ENCODE peak calls at places on chromosomes 6 and 20, in seven cellular contexts. One of them, this sample, is unnamed.

GRCh38 chr6:79913369-79913768 is 34.0 kb downstream of the ELOVL4 start:
- DNase-seq in IMR-90: no peak
- DNase-seq in GM06990: no peak
- DNase-seq in neural progenitor cell: no peak
- DNase-seq in AG09309: no peak
- DNase-seq in heart right ventricle: no peak
- DNase-seq in body of pancreas: no peak
- DNase-seq in this sample: no peak

GRCh38 chr20:48785801-48786200 is 42.0 kb downstream of the PREX1 start:
- DNase-seq in IMR-90: no peak
- DNase-seq in GM06990: no peak
- DNase-seq in neural progenitor cell: no peak
- DNase-seq in AG09309: no peak
- DNase-seq in heart right ventricle: no peak
- DNase-seq in body of pancreas: no peak
- DNase-seq in this sample: no peak

GRCh38 chr6:147285087-147285855 is 81.1 kb downstream of the STXBP5 start:
- DNase-seq in IMR-90: peak; percentile 65
- DNase-seq in GM06990: no peak
- DNase-seq in neural progenitor cell: peak; percentile 31
- DNase-seq in AG09309: peak; percentile 20
- DNase-seq in heart right ventricle: no peak
- DNase-seq in body of pancreas: no peak
- DNase-seq in this sample: peak; percentile 76

GRCh38 chr6:106360989-106361430 is 493 bp downstream of the CRYBG1 start:
- DNase-seq in IMR-90: no peak
- DNase-seq in GM06990: peak; percentile 27
- DNase-seq in neural progenitor cell: peak; percentile 44
- DNase-seq in AG09309: no peak
- DNase-seq in heart right ventricle: no peak
- DNase-seq in body of pancreas: peak; percentile 31
- DNase-seq in this sample: no peak

GRCh38 chr6:31007694-31008093 is 2.6 kb upstream of the MUC22 start:
- DNase-seq in IMR-90: peak; percentile 93
- DNase-seq in GM06990: no peak
- DNase-seq in neural progenitor cell: no peak
- DNase-seq in AG09309: peak; percentile 45
- DNase-seq in heart right ventricle: no peak
- DNase-seq in body of pancreas: no peak
- DNase-seq in this sample: peak; percentile 47

GRCh38 chr6:28816909-28817807 is 106.6 kb downstream of the TRIM27 start:
- DNase-seq in IMR-90: peak; percentile 86
- DNase-seq in GM06990: peak; percentile 56
- DNase-seq in neural progenitor cell: peak; percentile 57
- DNase-seq in AG09309: no peak
- DNase-seq in heart right ventricle: no peak
- DNase-seq in body of pancreas: no peak
- DNase-seq in this sample: peak; percentile 74

GRCh38 chr6:84417261-84417660 is 189.8 kb upstream of the CEP162 start:
- DNase-seq in IMR-90: peak; percentile 20
- DNase-seq in GM06990: no peak
- DNase-seq in neural progenitor cell: no peak
- DNase-seq in AG09309: peak; percentile 63
- DNase-seq in heart right ventricle: no peak
- DNase-seq in body of pancreas: no peak
- DNase-seq in this sample: peak; percentile 54

GRCh38 chr20:14189794-14190402 is 147.5 kb downstream of the FLRT3 start:
- DNase-seq in IMR-90: peak; percentile 62
- DNase-seq in GM06990: no peak
- DNase-seq in neural progenitor cell: peak; percentile 25
- DNase-seq in AG09309: peak; percentile 8
- DNase-seq in heart right ventricle: no peak
- DNase-seq in body of pancreas: no peak
- DNase-seq in this sample: peak; percentile 76

GRCh38 chr6:20211037-20211940 is 980 bp downstream of the MBOAT1 start:
- DNase-seq in IMR-90: peak; percentile 31
- DNase-seq in GM06990: no peak
- DNase-seq in neural progenitor cell: peak; percentile 14
- DNase-seq in AG09309: no peak
- DNase-seq in heart right ventricle: no peak
- DNase-seq in body of pancreas: peak; percentile 16
- DNase-seq in this sample: no peak

DNA sequence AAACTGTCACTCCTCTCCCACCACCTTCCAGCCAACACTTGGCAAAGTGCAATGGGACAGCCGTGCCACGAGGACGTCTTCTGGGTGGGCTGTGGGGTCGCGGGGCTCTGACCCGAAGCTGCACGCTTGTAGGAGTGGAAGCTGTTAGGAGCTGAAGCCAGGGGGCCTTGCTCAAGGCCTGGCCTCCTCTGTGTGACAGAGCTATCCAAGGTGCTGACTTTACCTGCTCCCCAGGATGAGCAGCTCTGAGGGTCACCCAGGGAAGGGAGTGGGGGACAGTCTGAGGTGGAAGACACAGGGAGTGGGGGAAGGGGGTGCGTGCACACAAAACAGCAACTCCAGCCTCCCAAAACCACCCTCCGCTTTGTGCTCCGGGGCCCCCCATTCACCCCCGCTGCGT is 17.5 kb upstream of the CHRNA4 start:
- DNase-seq in IMR-90: no peak
- DNase-seq in GM06990: no peak
- DNase-seq in neural progenitor cell: peak; percentile 85
- DNase-seq in AG09309: no peak
- DNase-seq in heart right ventricle: no peak
- DNase-seq in body of pancreas: no peak
- DNase-seq in this sample: no peak
- TF ChIP-seq CTCF in IMR-90: no peak
- TF ChIP-seq CTCF in GM06990: no peak
- TF ChIP-seq CTCF in neural progenitor cell: peak; percentile 13
- TF ChIP-seq CTCF in AG09309: no peak
- TF ChIP-seq CTCF in heart right ventricle: no peak
- TF ChIP-seq CTCF in body of pancreas: no peak
- TF ChIP-seq CTCF in this sample: no peak

GRCh38 chr20:18507218-18508191 is at the start of gene SEC23B:
- DNase-seq in IMR-90: peak; percentile 97
- DNase-seq in GM06990: peak; percentile 99
- DNase-seq in neural progenitor cell: peak; percentile 98
- DNase-seq in AG09309: peak; percentile 86
- DNase-seq in heart right ventricle: peak; percentile 97
- DNase-seq in body of pancreas: peak; percentile 97
- DNase-seq in this sample: peak; percentile 97

GRCh38 chr20:18506744-18507143 is 996 bp upstream of the SEC23B start:
- DNase-seq in IMR-90: no peak
- DNase-seq in GM06990: no peak
- DNase-seq in neural progenitor cell: no peak
- DNase-seq in AG09309: no peak
- DNase-seq in heart right ventricle: no peak
- DNase-seq in body of pancreas: no peak
- DNase-seq in this sample: no peak

DNA sequence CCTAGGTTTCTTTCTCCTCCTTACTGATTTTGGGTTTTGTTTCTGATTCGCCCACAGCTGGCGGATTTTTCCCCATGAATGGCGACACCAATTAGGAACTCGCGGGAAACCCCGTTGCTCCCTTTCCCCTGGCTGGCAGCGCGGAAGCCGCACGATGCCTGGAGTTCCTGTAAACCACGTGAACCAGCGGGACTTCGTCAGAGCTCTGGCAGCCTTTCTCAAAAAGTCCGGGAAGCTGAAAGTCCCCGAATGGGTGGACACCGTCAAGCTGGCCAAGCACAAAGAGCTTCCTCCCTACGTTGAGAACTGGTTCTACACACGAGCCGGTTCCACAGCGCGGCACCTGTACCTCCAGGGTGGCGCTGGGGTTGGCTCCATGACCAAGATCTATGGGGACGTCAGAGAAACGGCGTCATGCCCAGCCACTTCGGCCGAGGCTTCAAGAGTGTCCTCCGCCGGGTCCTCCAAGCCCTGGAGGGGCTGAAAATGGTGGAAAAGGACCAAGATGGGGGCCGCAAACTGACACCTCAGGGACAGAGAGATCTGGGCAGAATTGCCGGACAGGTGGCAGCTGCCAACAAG is 3.2 kb upstream of the SEC23B start:
- DNase-seq in IMR-90: peak; percentile 27
- DNase-seq in GM06990: no peak
- DNase-seq in neural progenitor cell: no peak
- DNase-seq in AG09309: no peak
- DNase-seq in heart right ventricle: peak; percentile 57
- DNase-seq in body of pancreas: peak; percentile 40
- DNase-seq in this sample: peak; percentile 52
- H3K4me3 ChIP-seq in IMR-90: no peak overlapping the region
- H3K4me3 ChIP-seq in GM06990: peak overlapping the region; percentile 22
- H3K4me3 ChIP-seq in neural progenitor cell: no peak overlapping the region
- H3K4me3 ChIP-seq in AG09309: no peak overlapping the region
- H3K4me3 ChIP-seq in heart right ventricle: peak overlapping the region; percentile 9
- H3K4me3 ChIP-seq in body of pancreas: no peak overlapping the region
- H3K4me3 ChIP-seq in this sample: no peak overlapping the region

GRCh38 chr20:2401527-2401926 is 20.8 kb downstream of the TGM6 start:
- DNase-seq in IMR-90: no peak
- DNase-seq in GM06990: no peak
- DNase-seq in neural progenitor cell: no peak
- DNase-seq in AG09309: no peak
- DNase-seq in heart right ventricle: no peak
- DNase-seq in body of pancreas: no peak
- DNase-seq in this sample: no peak

GRCh38 chr20:2403291-2404052 is 22.8 kb downstream of the TGM6 start:
- DNase-seq in IMR-90: no peak
- DNase-seq in GM06990: no peak
- DNase-seq in neural progenitor cell: no peak
- DNase-seq in AG09309: no peak
- DNase-seq in heart right ventricle: no peak
- DNase-seq in body of pancreas: no peak
- DNase-seq in this sample: no peak

GRCh38 chr20:2400290-2400689 is 19.6 kb downstream of the TGM6 start:
- DNase-seq in IMR-90: no peak
- DNase-seq in GM06990: no peak
- DNase-seq in neural progenitor cell: no peak
- DNase-seq in AG09309: no peak
- DNase-seq in heart right ventricle: no peak
- DNase-seq in body of pancreas: no peak
- DNase-seq in this sample: no peak

GRCh38 chr20:2399390-2399789 is 18.7 kb downstream of the TGM6 start:
- DNase-seq in IMR-90: no peak
- DNase-seq in GM06990: no peak
- DNase-seq in neural progenitor cell: no peak
- DNase-seq in AG09309: no peak
- DNase-seq in heart right ventricle: no peak
- DNase-seq in body of pancreas: no peak
- DNase-seq in this sample: no peak

GRCh38 chr20:2402271-2402980 is 21.7 kb downstream of the TGM6 start:
- DNase-seq in IMR-90: peak; percentile 51
- DNase-seq in GM06990: no peak
- DNase-seq in neural progenitor cell: peak; percentile 16
- DNase-seq in AG09309: peak; percentile 33
- DNase-seq in heart right ventricle: no peak
- DNase-seq in body of pancreas: no peak
- DNase-seq in this sample: peak; percentile 66
- TF ChIP-seq CTCF in IMR-90: peak; percentile 44
- TF ChIP-seq CTCF in GM06990: no peak
- TF ChIP-seq CTCF in neural progenitor cell: peak; percentile 36
- TF ChIP-seq CTCF in AG09309: peak; percentile 52
- TF ChIP-seq CTCF in heart right ventricle: no peak
- TF ChIP-seq CTCF in body of pancreas: no peak
- TF ChIP-seq CTCF in this sample: peak; percentile 47

GRCh38 chr20:46004813-46005505 is 3.7 kb upstream of the MMP9 start:
- DNase-seq in IMR-90: no peak
- DNase-seq in GM06990: no peak
- DNase-seq in neural progenitor cell: no peak
- DNase-seq in AG09309: no peak
- DNase-seq in heart right ventricle: peak; percentile 48
- DNase-seq in body of pancreas: no peak
- DNase-seq in this sample: no peak
- H3K4me3 ChIP-seq in IMR-90: no peak overlapping the region
- H3K4me3 ChIP-seq in GM06990: no peak overlapping the region
- H3K4me3 ChIP-seq in neural progenitor cell: no peak overlapping the region
- H3K4me3 ChIP-seq in AG09309: no peak overlapping the region
- H3K4me3 ChIP-seq in heart right ventricle: no peak overlapping the region
- H3K4me3 ChIP-seq in body of pancreas: no peak overlapping the region
- H3K4me3 ChIP-seq in this sample: no peak overlapping the region

GRCh38 chr6:113901482-113901881 is 44.3 kb downstream of the MARCKS start:
- DNase-seq in IMR-90: peak; percentile 70
- DNase-seq in GM06990: no peak
- DNase-seq in neural progenitor cell: no peak
- DNase-seq in AG09309: peak; percentile 28
- DNase-seq in heart right ventricle: no peak
- DNase-seq in body of pancreas: no peak
- DNase-seq in this sample: peak; percentile 64

GRCh38 chr6:113903666-113904330 is 46.7 kb downstream of the MARCKS start:
- DNase-seq in IMR-90: peak; percentile 58
- DNase-seq in GM06990: no peak
- DNase-seq in neural progenitor cell: no peak
- DNase-seq in AG09309: peak; percentile 31
- DNase-seq in heart right ventricle: peak; percentile 57
- DNase-seq in body of pancreas: peak; percentile 37
- DNase-seq in this sample: peak; percentile 51

GRCh38 chr6:113909224-113909856 is 52.2 kb downstream of the MARCKS start:
- DNase-seq in IMR-90: peak; percentile 79
- DNase-seq in GM06990: no peak
- DNase-seq in neural progenitor cell: peak; percentile 80
- DNase-seq in AG09309: peak; percentile 70
- DNase-seq in heart right ventricle: peak; percentile 26
- DNase-seq in body of pancreas: no peak
- DNase-seq in this sample: peak; percentile 88

GRCh38 chr6:113908801-113909200 is 51.7 kb downstream of the MARCKS start:
- DNase-seq in IMR-90: no peak
- DNase-seq in GM06990: no peak
- DNase-seq in neural progenitor cell: no peak
- DNase-seq in AG09309: no peak
- DNase-seq in heart right ventricle: no peak
- DNase-seq in body of pancreas: no peak
- DNase-seq in this sample: peak; percentile 40

DNA sequence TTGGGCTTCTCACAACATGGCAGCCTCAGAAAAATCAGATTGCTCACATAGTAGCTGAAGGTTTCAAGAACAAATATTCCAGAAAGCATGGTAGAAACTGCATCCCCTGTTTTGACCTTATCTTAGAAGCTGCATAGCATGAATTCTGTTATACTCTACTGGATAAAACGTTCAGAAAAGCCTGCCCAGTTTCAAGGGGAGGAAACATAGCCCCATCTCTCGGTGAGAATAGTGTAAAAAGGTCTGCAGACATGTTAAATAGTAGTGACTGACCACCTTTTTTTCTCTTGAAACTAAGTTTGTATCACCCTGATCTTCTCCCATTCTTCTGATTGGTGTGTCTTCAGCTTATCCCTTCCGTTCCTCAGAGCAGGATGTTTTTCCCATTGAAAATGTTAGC is 50.0 kb downstream of the MARCKS start:
- DNase-seq in IMR-90: no peak
- DNase-seq in GM06990: no peak
- DNase-seq in neural progenitor cell: no peak
- DNase-seq in AG09309: no peak
- DNase-seq in heart right ventricle: no peak
- DNase-seq in body of pancreas: no peak
- DNase-seq in this sample: peak; percentile 63
- TF ChIP-seq CTCF in IMR-90: no peak
- TF ChIP-seq CTCF in GM06990: no peak
- TF ChIP-seq CTCF in neural progenitor cell: no peak
- TF ChIP-seq CTCF in AG09309: peak; percentile 22
- TF ChIP-seq CTCF in heart right ventricle: no peak
- TF ChIP-seq CTCF in body of pancreas: no peak
- TF ChIP-seq CTCF in this sample: peak; percentile 43

GRCh38 chr6:33202799-33203198 is 1.7 kb upstream of the HSD17B8 start:
- DNase-seq in IMR-90: no peak
- DNase-seq in GM06990: no peak
- DNase-seq in neural progenitor cell: no peak
- DNase-seq in AG09309: no peak
- DNase-seq in heart right ventricle: no peak
- DNase-seq in body of pancreas: no peak
- DNase-seq in this sample: no peak
- H3K4me3 ChIP-seq in IMR-90: no peak overlapping the region
- H3K4me3 ChIP-seq in GM06990: no peak overlapping the region
- H3K4me3 ChIP-seq in neural progenitor cell: no peak overlapping the region
- H3K4me3 ChIP-seq in AG09309: no peak overlapping the region
- H3K4me3 ChIP-seq in heart right ventricle: no peak overlapping the region
- H3K4me3 ChIP-seq in body of pancreas: no peak overlapping the region
- H3K4me3 ChIP-seq in this sample: no peak overlapping the region

This sample was measured in fibroblast of the aortic adventitia.